ENCODE peak calls at places on chromosomes 13 and 19, in six cellular contexts. M is Jurkat, Clone E6-1; U is psoas muscle; C is IMR-90; T is adrenal gland; V is tibial artery. B is an unnamed sample.

GRCh38 chr13:42071667-42072419 is 23.4 kb downstream of the DGKH start:
- DNase-seq in M (peak), U (no peak), C (peak), T (no peak), V (no peak), B (no peak)

GRCh38 chr19:54209748-54210494 is 9.3 kb downstream of the RPS9 start:
- DNase-seq in M (peak), U (peak), C (peak), T (peak), V (peak), B (peak)

GRCh38 chr13:77331421-77331820 is 4.5 kb upstream of the MYCBP2 start:
- DNase-seq in M (no peak), U (no peak), C (no peak), T (no peak), V (no peak), B (no peak)

GRCh38 chr13:104114111-104114510 is 1047.9 kb upstream of the SLC10A2 start:
- DNase-seq in M (no peak), U (no peak), C (peak), T (no peak), V (no peak), B (no peak)

GRCh38 chr19:10748924-10749434 is 31.1 kb downstream of the DNM2 start:
- DNase-seq in M (no peak), U (no peak), C (no peak), T (peak), V (no peak), B (peak)

GRCh38 chr13:48928781-48929430 is 46.8 kb upstream of the FNDC3A start:
- DNase-seq in M (no peak), U (no peak), C (no peak), T (no peak), V (no peak), B (no peak)

GRCh38 chr19:49971991-49972401 is 11.0 kb upstream of the SIGLEC11 start:
- DNase-seq in M (no peak), U (no peak), C (no peak), T (peak), V (no peak), B (no peak)

GRCh38 chr19:33302974-33303790 is 848 bp upstream of the CEBPA start:
- DNase-seq in M (no peak), U (peak), C (peak), T (no peak), V (no peak), B (no peak)

GRCh38 chr13:99864627-99864990 is 107.0 kb downstream of the ZIC5 start:
- DNase-seq in M (no peak), U (no peak), C (no peak), T (no peak), V (no peak), B (no peak)

GRCh38 chr19:48836089-48837017 is at the start of gene HSD17B14:
- DNase-seq in M (no peak), U (no peak), C (no peak), T (peak), V (peak), B (no peak)

GRCh38 chr13:25738342-25738771 is 313.5 kb downstream of the SHISA2 start:
- DNase-seq in M (peak), U (no peak), C (no peak), T (no peak), V (no peak), B (peak)

GRCh38 chr19:3515891-3516422 is 9.8 kb downstream of the FZR1 start:
- DNase-seq in M (no peak), U (no peak), C (peak), T (no peak), V (no peak), B (no peak)

GRCh38 chr13:97542102-97542501 is 108.1 kb downstream of the RAP2A start:
- DNase-seq in M (no peak), U (no peak), C (peak), T (no peak), V (no peak), B (no peak)

GRCh38 chr13:99218969-99219368 is 18.3 kb downstream of the UBAC2 start:
- DNase-seq in M (peak), U (no peak), C (no peak), T (no peak), V (no peak), B (no peak)

GRCh38 chr13:41603917-41604316 is 146.6 kb downstream of the RGCC start:
- DNase-seq in M (no peak), U (peak), C (peak), T (peak), V (no peak), B (peak)

GRCh38 chr19:11420429-11420893 is 1.3 kb upstream of the RGL3 start:
- DNase-seq in M (no peak), U (peak), C (no peak), T (peak), V (peak), B (no peak)

GRCh38 chr19:703329-703650 is 5.4 kb upstream of the PALM start:
- DNase-seq in M (no peak), U (no peak), C (no peak), T (no peak), V (no peak), B (no peak)

GRCh38 chr19:708154-709141 is at the start of gene PALM:
- DNase-seq in M (no peak), U (no peak), C (no peak), T (no peak), V (no peak), B (no peak)

GRCh38 chr19:709196-709964 is 645 bp downstream of the PALM start:
- DNase-seq in M (no peak), U (no peak), C (no peak), T (no peak), V (no peak), B (no peak)

GRCh38 chr19:704447-704741 is 4.3 kb upstream of the PALM start:
- DNase-seq in M (no peak), U (no peak), C (no peak), T (no peak), V (no peak), B (no peak)

DNA sequence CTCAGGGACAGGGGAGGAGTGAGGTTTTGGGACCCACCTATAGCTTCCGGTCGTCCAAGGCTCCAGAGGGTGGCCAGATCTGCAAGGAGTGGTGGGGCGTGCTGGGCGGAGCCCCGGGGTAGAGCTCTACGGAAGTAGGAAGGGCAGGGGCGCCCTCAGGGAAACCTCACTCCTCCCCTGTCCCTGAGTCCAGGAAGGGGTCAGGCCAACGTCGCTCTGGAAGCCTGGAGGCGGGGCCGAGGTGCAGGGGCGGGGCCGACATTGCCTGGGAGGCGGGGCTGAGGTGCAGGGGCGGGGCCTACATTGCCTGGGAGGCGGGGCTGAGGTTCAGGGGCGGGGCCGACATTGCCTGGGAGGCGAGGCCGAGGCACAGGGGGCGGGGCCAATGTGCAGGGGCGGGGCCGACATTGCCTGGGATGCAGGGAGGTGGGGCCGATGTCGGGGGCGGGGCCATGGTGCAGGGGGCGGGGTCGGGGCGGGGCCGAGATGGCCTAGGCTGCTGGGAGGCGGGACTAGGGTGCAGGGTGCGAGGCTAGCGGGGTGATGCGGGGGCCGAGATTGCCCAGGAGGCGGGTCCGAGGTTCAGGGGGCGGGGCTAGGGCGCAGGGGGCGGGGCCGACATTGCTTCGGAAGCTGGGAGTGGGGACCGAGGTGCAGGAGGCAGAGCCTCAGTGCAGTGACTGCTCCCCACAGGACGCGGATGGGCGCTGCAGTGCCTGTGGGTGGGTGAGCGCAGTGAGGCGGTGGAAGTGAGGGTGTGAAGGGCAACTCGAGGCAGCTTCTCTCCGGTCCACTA is 4.9 kb upstream of the PALM start:
- DNase-seq in M (peak), U (peak), C (peak), T (peak), V (no peak), B (no peak)
- H3K4me3 ChIP-seq in M (no peak), U (peak), C (no peak), T (no peak), V (no peak), B (no peak)

GRCh38 chr19:29978139-29978538 is 36.1 kb downstream of the URI1 start:
- DNase-seq in M (no peak), U (no peak), C (no peak), T (no peak), V (no peak), B (no peak)
- H3K4me3 ChIP-seq in M (no peak), U (no peak), C (no peak), T (no peak), V (no peak), B (no peak)

GRCh38 chr13:31159306-31159705 is 2.4 kb downstream of the HSPH1 start:
- DNase-seq in M (no peak), U (no peak), C (peak), T (no peak), V (no peak), B (no peak)
- H3K4me3 ChIP-seq in M (no peak), U (peak), C (no peak), T (no peak), V (no peak), B (no peak)

GRCh38 chr19:13104848-13105646 is 2.4 kb upstream of the LYL1 start:
- DNase-seq in M (no peak), U (no peak), C (no peak), T (no peak), V (peak), B (no peak)
- H3K4me3 ChIP-seq in M (peak), U (peak), C (no peak), T (no peak), V (peak), B (no peak)

GRCh38 chr19:38425222-38425809 is 703 bp downstream of the RASGRP4 start:
- DNase-seq in M (no peak), U (no peak), C (no peak), T (no peak), V (no peak), B (no peak)
- H3K4me3 ChIP-seq in M (no peak), U (peak), C (no peak), T (no peak), V (peak), B (no peak)